ENCODE peak calls at places on chromosome X, in five cellular contexts. V is iris pigment epithelial cell; D is activated CD4-positive, alpha-beta T cell treated with anti-CD3 and anti-CD28 coated beads for 48 hours; C is HepG2; T is MCF 10A. A is an unnamed sample.

GRCh38 chrX:71533514-71533849 is 578 bp downstream of the OGT start:
- DNase-seq in T (no peak), C (no peak), D (no peak), V (no peak), A (no peak)

GRCh38 chrX:107677909-107678308 is 49.6 kb downstream of the PRPS1 start:
- DNase-seq in V (no peak), C (no peak), T (no peak), D (no peak), A (no peak)

GRCh38 chrX:96183843-96184242 is 500.8 kb upstream of the DIAPH2 start:
- DNase-seq in T (peak; percentile 25), D (no peak), C (no peak), V (peak; percentile 1), A (no peak)

GRCh38 chrX:9729161-9729885 is 36.3 kb downstream of the GPR143 start:
- DNase-seq in D (no peak), V (no peak), C (peak; percentile 51), T (peak; percentile 16), A (no peak)

GRCh38 chrX:154123241-154124219 is 20.5 kb upstream of the OPN1LW start:
- DNase-seq in C (peak; percentile 24), V (peak; percentile 17), T (no peak), D (peak; percentile 26), A (no peak)

GRCh38 chrX:1102786-1103185 is 109.7 kb downstream of the CRLF2 start:
- DNase-seq in D (no peak), V (no peak), T (no peak), C (no peak), A (no peak)

GRCh38 chrX:123236868-123237267 is 52.8 kb downstream of the GRIA3 start:
- DNase-seq in D (no peak), T (no peak), C (no peak), V (no peak), A (no peak)

GRCh38 chrX:20471483-20471882 is 204.8 kb upstream of the RPS6KA3 start:
- DNase-seq in V (no peak), C (peak; percentile 95), D (no peak), T (no peak), A (no peak)

GRCh38 chrX:15216280-15216679 is 53.6 kb downstream of the ASB9 start:
- DNase-seq in V (no peak), T (no peak), D (no peak), C (no peak), A (no peak)

GRCh38 chrX:7169627-7170026 is 21.7 kb upstream of the PUDP start:
- DNase-seq in T (no peak), D (no peak), C (no peak), V (no peak), A (no peak)

GRCh38 chrX:137792214-137792613 is 226.3 kb downstream of the ZIC3 start:
- DNase-seq in V (no peak), C (no peak), T (no peak), D (no peak), A (no peak)

GRCh38 chrX:154359362-154360154 is 14.9 kb downstream of the FLNA start:
- DNase-seq in C (no peak), V (no peak), T (no peak), D (no peak), A (no peak)

GRCh38 chrX:53320543-53321215 is 39.3 kb upstream of the IQSEC2 start:
- DNase-seq in T (no peak), V (no peak), D (no peak), C (no peak), A (no peak)

GRCh38 chrX:124736553-124737240 is 390.3 kb downstream of the SH2D1A start:
- DNase-seq in C (no peak), D (peak; percentile 47), V (no peak), T (no peak), A (no peak)

GRCh38 chrX:140509468-140510305 is 4.8 kb upstream of the SOX3 start:
- DNase-seq in T (no peak), D (no peak), V (no peak), C (no peak), A (no peak)

GRCh38 chrX:2501246-2502102 is 698 bp upstream of the DHRSX start:
- DNase-seq in T (no peak), D (no peak), V (no peak), C (no peak), A (no peak)

GRCh38 chrX:107971636-107972035 is 10.5 kb downstream of the TEX13B start:
- DNase-seq in T (no peak), V (peak; percentile 20), C (no peak), D (no peak), A (no peak)

GRCh38 chrX:53356186-53356585 is 66.3 kb downstream of the SMC1A start:
- DNase-seq in V (peak; percentile 15), T (peak; percentile 33), D (peak; percentile 31), C (no peak), A (no peak)